ENCODE peak calls at places on chromosome 21, in four cellular contexts. T is tibial artery, K is right atrium auricular region, Y is body of pancreas. C is an unnamed sample.

GRCh38 chr21:14213164-14213563 is 2.4 kb upstream of the LIPI start:
- DNase-seq in T (no peak), K (no peak), Y (no peak), C (no peak)

GRCh38 chr21:34801519-34802132 is 132.8 kb downstream of the CLIC6 start:
- DNase-seq in T (no peak), K (no peak), Y (no peak), C (no peak)

GRCh38 chr21:32708069-32708468 is 19.7 kb downstream of the SYNJ1 start:
- DNase-seq in T (no peak), K (no peak), Y (no peak), C (no peak)

GRCh38 chr21:36703626-36704280 is 4.8 kb downstream of the SIM2 start:
- DNase-seq in T (no peak), K (no peak), Y (no peak), C (no peak)

GRCh38 chr21:20592482-20592881 is 405.7 kb upstream of the NCAM2 start:
- DNase-seq in T (no peak), K (no peak), Y (no peak), C (no peak)

GRCh38 chr21:32834825-32835224 is 63.3 kb upstream of the PAXBP1 start:
- DNase-seq in T (no peak), K (no peak), Y (no peak), C (no peak)

GRCh38 chr21:37562920-37563640 is 196.5 kb downstream of the DYRK1A start:
- DNase-seq in T (no peak), K (no peak), Y (peak), C (no peak)

GRCh38 chr21:32184485-32184884 is 94.4 kb downstream of the MIS18A start:
- DNase-seq in T (no peak), K (no peak), Y (no peak), C (peak)

GRCh38 chr21:36120304-36120902 is 14.5 kb upstream of the CBR3 start:
- DNase-seq in T (peak), K (no peak), Y (no peak), C (no peak)

GRCh38 chr21:35116777-35117176 is 67.7 kb upstream of the RUNX1 start:
- DNase-seq in T (no peak), K (no peak), Y (no peak), C (no peak)

GRCh38 chr21:30561957-30562356 is 843 bp upstream of the KRTAP19-7 start:
- DNase-seq in T (no peak), K (no peak), Y (no peak), C (no peak)

GRCh38 chr21:35984654-35985366 is 75.5 kb downstream of the SETD4 start:
- DNase-seq in T (no peak), K (no peak), Y (no peak), C (peak)

GRCh38 chr21:14547834-14548513 is 1.9 kb upstream of the SAMSN1 start:
- DNase-seq in T (no peak), K (no peak), Y (no peak), C (no peak)

GRCh38 chr21:42983869-42984268 is 9.5 kb downstream of the PKNOX1 start:
- DNase-seq in T (no peak), K (no peak), Y (no peak), C (no peak)

GRCh38 chr21:15057290-15057689 is 7.5 kb downstream of the NRIP1 start:
- DNase-seq in T (no peak), K (no peak), Y (no peak), C (no peak)

GRCh38 chr21:37219766-37220432 is 47.2 kb downstream of the VPS26C start:
- DNase-seq in T (no peak), K (no peak), Y (no peak), C (peak)

GRCh38 chr21:40471103-40471502 is 375.9 kb downstream of the DSCAM start:
- DNase-seq in T (no peak), K (no peak), Y (no peak), C (no peak)

GRCh38 chr21:42835211-42835610 is 44.1 kb downstream of the WDR4 start:
- DNase-seq in T (no peak), K (peak), Y (no peak), C (no peak)

GRCh38 chr21:37475186-37475868 is 108.8 kb downstream of the DYRK1A start:
- DNase-seq in T (no peak), K (no peak), Y (no peak), C (no peak)

GRCh38 chr21:14543983-14544382 is 2.1 kb downstream of the SAMSN1 start:
- DNase-seq in T (no peak), K (no peak), Y (no peak), C (no peak)

GRCh38 chr21:31117046-31117916 is 79.0 kb upstream of the KRTAP19-8 start:
- DNase-seq in T (no peak), K (no peak), Y (no peak), C (no peak)

GRCh38 chr21:33116669-33117267 is 46.8 kb downstream of the OLIG1 start:
- DNase-seq in T (no peak), K (no peak), Y (no peak), C (no peak)

GRCh38 chr21:31983120-31983519 is 110.3 kb downstream of the HUNK start:
- DNase-seq in T (no peak), K (no peak), Y (peak), C (peak)

GRCh38 chr21:46518983-46519583 is 60.4 kb downstream of the DIP2A start:
- DNase-seq in T (no peak), K (no peak), Y (no peak), C (no peak)

GRCh38 chr21:30257773-30258172 is 25.0 kb downstream of the KRTAP24-1 start:
- DNase-seq in T (no peak), K (no peak), Y (no peak), C (no peak)

GRCh38 chr21:15455819-15456462 is 273.8 kb upstream of the USP25 start:
- DNase-seq in T (no peak), K (no peak), Y (no peak), C (no peak)

GRCh38 chr21:28521932-28522826 is 470.5 kb downstream of the LTN1 start:
- DNase-seq in T (no peak), K (no peak), Y (no peak), C (peak)
- TF ChIP-seq CTCF in T (peak), K (no peak), Y (no peak), C (peak)

DNA sequence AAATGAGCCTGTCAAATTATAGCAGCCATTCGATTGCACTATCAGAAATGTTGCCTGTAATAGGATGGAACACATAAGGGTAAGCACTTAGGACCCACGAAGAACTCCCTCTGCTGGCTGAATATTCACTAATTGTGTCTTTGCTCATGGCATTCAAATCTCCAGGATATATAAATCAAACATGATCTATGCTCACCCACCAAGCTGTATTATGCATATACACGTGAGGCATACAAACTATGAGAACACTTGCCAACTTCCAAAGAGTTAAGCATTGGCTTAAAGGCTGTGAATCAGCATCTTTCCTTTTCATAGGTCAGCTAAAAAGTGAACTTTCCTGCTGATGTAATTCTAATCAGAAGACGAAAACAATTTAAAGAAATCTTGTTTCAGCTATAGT is 34.5 kb downstream of the TMPRSS15 start:
- DNase-seq in T (no peak), K (no peak), Y (no peak), C (peak)
- TF ChIP-seq CTCF in T (no peak), K (no peak), Y (no peak), C (no peak)

GRCh38 chr21:39086547-39086946 is 96.7 kb downstream of the PSMG1 start:
- DNase-seq in T (no peak), K (no peak), Y (no peak), C (no peak)
- TF ChIP-seq CTCF in T (no peak), K (no peak), Y (no peak), C (no peak)

DNA sequence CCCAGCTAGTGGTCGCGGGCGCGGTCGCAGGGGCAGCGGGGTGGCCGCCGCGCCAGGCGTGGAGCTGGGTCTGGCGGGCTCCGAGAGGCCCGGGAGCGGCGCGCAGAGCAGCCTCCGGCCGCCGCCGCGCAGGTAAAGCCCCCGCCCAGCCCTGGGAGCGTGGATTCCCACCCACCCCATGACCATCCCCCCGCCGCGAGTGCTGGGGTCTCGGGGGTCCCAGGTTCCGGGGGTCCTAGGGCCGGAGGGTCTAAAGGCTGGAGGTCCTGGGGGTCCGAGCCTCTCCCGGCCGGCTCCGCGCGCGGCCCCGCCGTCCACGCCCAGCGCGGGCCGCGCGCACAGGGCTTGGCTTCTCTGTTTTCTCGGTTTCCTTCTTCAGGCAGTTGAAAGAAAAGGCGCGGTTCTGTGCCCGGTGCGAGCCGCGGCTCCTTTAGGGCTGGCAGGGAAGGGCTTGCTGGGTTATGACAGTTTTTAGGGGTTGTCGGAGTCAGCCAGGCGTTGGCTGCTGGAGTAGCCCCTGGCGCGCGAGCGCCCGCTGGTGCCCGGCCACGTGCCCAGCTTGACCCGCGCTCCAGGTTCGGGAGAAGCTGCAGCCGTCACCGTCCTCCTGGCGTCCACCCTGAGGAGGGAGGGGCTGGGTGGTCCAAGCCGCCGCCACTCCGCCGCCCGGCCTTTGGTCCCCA is 355 bp downstream of the LRRC3 start:
- DNase-seq in T (no peak), K (no peak), Y (peak), C (peak)
- TF ChIP-seq CTCF in T (no peak), K (no peak), Y (no peak), C (peak)

GRCh38 chr21:45357436-45358260 is 47.3 kb upstream of the COL18A1 start:
- DNase-seq in T (no peak), K (peak), Y (no peak), C (peak)
- TF ChIP-seq CTCF in T (no peak), K (no peak), Y (no peak), C (peak)

GRCh38 chr21:44066116-44066515 is 41.1 kb upstream of the PWP2 start:
- DNase-seq in T (peak), K (no peak), Y (no peak), C (no peak)
- TF ChIP-seq CTCF in T (no peak), K (no peak), Y (no peak), C (no peak)

GRCh38 chr21:41662761-41663160 is 104.1 kb downstream of the RIPK4 start:
- DNase-seq in T (peak), K (no peak), Y (no peak), C (no peak)

GRCh38 chr21:41664881-41665765 is 101.7 kb downstream of the RIPK4 start:
- DNase-seq in T (peak), K (peak), Y (peak), C (peak)

GRCh38 chr21:41665766-41666595 is 100.9 kb downstream of the RIPK4 start:
- DNase-seq in T (peak), K (no peak), Y (peak), C (peak)

GRCh38 chr21:41662161-41662560 is 104.7 kb downstream of the RIPK4 start:
- DNase-seq in T (peak), K (no peak), Y (no peak), C (no peak)

GRCh38 chr21:41663805-41664788 is 102.8 kb downstream of the RIPK4 start:
- DNase-seq in T (peak), K (no peak), Y (no peak), C (peak)
- TF ChIP-seq CTCF in T (no peak), K (no peak), Y (no peak), C (no peak)